ENCODE peak calls at places on chromosome 7, in four cellular contexts. L is chondrocyte, O is tibial artery, F is brain microvascular endothelial cell. B is an unnamed sample.

GRCh38 chr7:732094-732541 is 5.0 kb upstream of the PRKAR1B start:
- DNase-seq in L (peak; percentile 63), O (no peak), F (peak; percentile 24), B (no peak)

GRCh38 chr7:18343047-18343446 is 152.5 kb upstream of the HDAC9 start:
- DNase-seq in L (no peak), O (no peak), F (no peak), B (no peak)

GRCh38 chr7:116588225-116588624 is 63.4 kb downstream of the CAV1 start:
- DNase-seq in L (no peak), O (no peak), F (peak; percentile 74), B (peak; percentile 73)

GRCh38 chr7:72112992-72113391 is 299.1 kb downstream of the CALN1 start:
- DNase-seq in L (no peak), O (no peak), F (no peak), B (no peak)

GRCh38 chr7:151689196-151689971 is 169.7 kb upstream of the RHEB start:
- DNase-seq in L (no peak), O (peak; percentile 73), F (no peak), B (no peak)

GRCh38 chr7:4707980-4708411 is 25.9 kb downstream of the FOXK1 start:
- DNase-seq in L (no peak), O (no peak), F (no peak), B (no peak)

GRCh38 chr7:43038229-43038628 is 74.2 kb upstream of the HECW1 start:
- DNase-seq in L (no peak), O (no peak), F (peak; percentile 65), B (no peak)

GRCh38 chr7:84237533-84238173 is 43.1 kb upstream of the SEMA3A start:
- DNase-seq in L (no peak), O (no peak), F (peak; percentile 84), B (peak; percentile 47)

GRCh38 chr7:134476044-134476443 is 17.1 kb upstream of the AKR1B1 start:
- DNase-seq in L (no peak), O (no peak), F (no peak), B (no peak)

GRCh38 chr7:87328281-87328680 is 17.2 kb upstream of the CROT start:
- DNase-seq in L (no peak), O (no peak), F (no peak), B (no peak)

GRCh38 chr7:99733448-99733847 is 1.5 kb downstream of the CYP3A7 start:
- DNase-seq in L (no peak), O (no peak), F (no peak), B (no peak)

GRCh38 chr7:31111109-31111451 is 59.0 kb downstream of the ADCYAP1R1 start:
- DNase-seq in L (no peak), O (no peak), F (no peak), B (no peak)

GRCh38 chr7:27158436-27159277 is 2.2 kb upstream of the HOXA7 start:
- DNase-seq in L (peak; percentile 75), O (peak; percentile 60), F (no peak), B (no peak)

B was measured in MV-4-11.